ENCODE peak calls at places on chromosomes 6 and 20, in eight cellular contexts. N is CD8-positive, alpha-beta T cell; R is tibial nerve; S is heart right ventricle; F is A549; E is psoas muscle; C is H1; I is stomach. K is an unnamed sample. For H3K4me1, the result is how much of the 10 kb centered on the place peaks cover.

GRCh38 chr6:10687582-10687981 is 6.8 kb downstream of the C6orf52 start:
- DNase-seq in N (no peak), R (no peak), S (no peak), F (no peak), E (no peak), C (no peak), I (no peak), K (no peak)

GRCh38 chr6:5099537-5099936 is 14.4 kb downstream of the PPP1R3G start:
- DNase-seq in N (no peak), R (no peak), S (no peak), F (no peak), E (no peak), C (no peak), I (no peak), K (no peak)

GRCh38 chr6:20038385-20038784 is 173.9 kb downstream of the MBOAT1 start:
- DNase-seq in N (no peak), R (no peak), S (no peak), F (no peak), E (no peak), C (no peak), I (no peak), K (no peak)

GRCh38 chr20:40463171-40463570 is 225.9 kb downstream of the MAFB start:
- DNase-seq in N (no peak), R (no peak), S (no peak), F (no peak), E (no peak), C (no peak), I (no peak), K (no peak)

GRCh38 chr6:117451607-117452164 is 25.9 kb upstream of the ROS1 start:
- DNase-seq in N (no peak), R (no peak), S (no peak), F (no peak), E (no peak), C (no peak), I (no peak), K (no peak)

GRCh38 chr20:13183005-13183404 is 38.1 kb upstream of the ISM1 start:
- DNase-seq in N (no peak), R (no peak), S (no peak), F (no peak), E (no peak), C (no peak), I (no peak), K (no peak)

GRCh38 chr20:57714409-57715267 is 4.8 kb upstream of the PMEPA1 start:
- DNase-seq in N (no peak), R (no peak), S (no peak), F (peak), E (no peak), C (no peak), I (no peak), K (peak)

GRCh38 chr6:40848038-40848437 is 191.0 kb downstream of the UNC5CL start:
- DNase-seq in N (no peak), R (no peak), S (no peak), F (no peak), E (no peak), C (no peak), I (no peak), K (no peak)

GRCh38 chr20:38830356-38830755 is 24.9 kb downstream of the PPP1R16B start:
- DNase-seq in N (no peak), R (no peak), S (no peak), F (no peak), E (no peak), C (no peak), I (no peak), K (no peak)

GRCh38 chr6:89050155-89050554 is 30.4 kb upstream of the PNRC1 start:
- DNase-seq in N (no peak), R (peak), S (peak), F (no peak), E (peak), C (no peak), I (no peak), K (no peak)

GRCh38 chr6:140475086-140475485 is 1100.6 kb upstream of the CITED2 start:
- DNase-seq in N (no peak), R (no peak), S (no peak), F (no peak), E (no peak), C (no peak), I (no peak), K (no peak)

GRCh38 chr6:145294942-145295341 is 440.4 kb downstream of the EPM2A start:
- DNase-seq in N (no peak), R (no peak), S (no peak), F (no peak), E (no peak), C (no peak), I (no peak), K (no peak)

GRCh38 chr6:26550250-26550993 is 12.3 kb downstream of the HMGN4 start:
- DNase-seq in N (no peak), R (no peak), S (peak), F (no peak), E (peak), C (peak), I (peak), K (peak)

GRCh38 chr6:166174031-166174430 is 6.4 kb upstream of the TBXT start:
- DNase-seq in N (no peak), R (no peak), S (no peak), F (no peak), E (no peak), C (no peak), I (no peak), K (no peak)

GRCh38 chr6:157629220-157629619 is 193.8 kb upstream of the SNX9 start:
- DNase-seq in N (no peak), R (no peak), S (no peak), F (no peak), E (no peak), C (no peak), I (no peak), K (no peak)

GRCh38 chr6:106372838-106373501 is 12.5 kb downstream of the CRYBG1 start:
- DNase-seq in N (no peak), R (no peak), S (no peak), F (no peak), E (no peak), C (no peak), I (no peak), K (no peak)

GRCh38 chr20:44083220-44083933 is 103.6 kb downstream of the JPH2 start:
- DNase-seq in N (no peak), R (no peak), S (peak), F (no peak), E (peak), C (no peak), I (no peak), K (no peak)

GRCh38 chr20:1313236-1313964 is 15.5 kb downstream of the SDCBP2 start:
- DNase-seq in N (peak), R (peak), S (peak), F (peak), E (peak), C (no peak), I (peak), K (peak)

GRCh38 chr20:42093542-42094440 is 475.6 kb upstream of the CHD6 start:
- DNase-seq in N (no peak), R (no peak), S (no peak), F (no peak), E (no peak), C (no peak), I (no peak), K (no peak)

GRCh38 chr6:75215291-75215690 is 9.4 kb upstream of the COL12A1 start:
- DNase-seq in N (no peak), R (no peak), S (no peak), F (no peak), E (no peak), C (no peak), I (no peak), K (no peak)

GRCh38 chr6:65182681-65183080 is 524.3 kb downstream of the EYS start:
- DNase-seq in N (no peak), R (no peak), S (no peak), F (no peak), E (no peak), C (no peak), I (no peak), K (no peak)

GRCh38 chr20:30500829-30501440 is 756.5 kb upstream of the DEFB115 start:
- DNase-seq in N (no peak), R (no peak), S (no peak), F (no peak), E (no peak), C (no peak), I (no peak), K (no peak)

GRCh38 chr20:3164763-3165410 is 5.2 kb upstream of the FASTKD5 start:
- DNase-seq in N (no peak), R (no peak), S (no peak), F (no peak), E (no peak), C (no peak), I (no peak), K (no peak)

GRCh38 chr20:5078399-5078958 is 41.3 kb downstream of the PCNA start:
- DNase-seq in N (peak), R (peak), S (peak), F (peak), E (peak), C (no peak), I (peak), K (peak)

GRCh38 chr6:14964486-14964885 is 281.4 kb upstream of the JARID2 start:
- DNase-seq in N (no peak), R (no peak), S (no peak), F (no peak), E (no peak), C (no peak), I (no peak), K (no peak)

GRCh38 chr20:774016-774679 is 5.8 kb upstream of the SLC52A3 start:
- DNase-seq in N (no peak), R (no peak), S (no peak), F (no peak), E (no peak), C (no peak), I (peak), K (no peak)

GRCh38 chr6:44275749-44276648 is 5.7 kb downstream of the TMEM151B start:
- DNase-seq in N (no peak), R (no peak), S (no peak), F (no peak), E (peak), C (no peak), I (no peak), K (peak)

GRCh38 chr6:158131926-158132325 is 36.1 kb downstream of the SERAC1 start:
- DNase-seq in N (no peak), R (no peak), S (no peak), F (peak), E (no peak), C (no peak), I (no peak), K (no peak)

GRCh38 chr20:13259921-13260320 is 38.8 kb downstream of the ISM1 start:
- DNase-seq in N (no peak), R (no peak), S (no peak), F (no peak), E (no peak), C (no peak), I (no peak), K (peak)

GRCh38 chr6:106547961-106548453 is 81.3 kb downstream of the RTN4IP1 start:
- DNase-seq in N (no peak), R (no peak), S (no peak), F (no peak), E (no peak), C (peak), I (no peak), K (no peak)

GRCh38 chr20:61157301-61157700 is 94.8 kb upstream of the CDH4 start:
- DNase-seq in N (no peak), R (no peak), S (no peak), F (no peak), E (no peak), C (no peak), I (no peak), K (no peak)

GRCh38 chr20:50744143-50744792 is 12.9 kb downstream of the PARD6B start:
- DNase-seq in N (no peak), R (no peak), S (peak), F (peak), E (peak), C (no peak), I (peak), K (peak)
- TF ChIP-seq CTCF in N (no peak), R (peak), S (peak), F (peak), E (peak), C (no peak), I (peak), K (peak)

DNA sequence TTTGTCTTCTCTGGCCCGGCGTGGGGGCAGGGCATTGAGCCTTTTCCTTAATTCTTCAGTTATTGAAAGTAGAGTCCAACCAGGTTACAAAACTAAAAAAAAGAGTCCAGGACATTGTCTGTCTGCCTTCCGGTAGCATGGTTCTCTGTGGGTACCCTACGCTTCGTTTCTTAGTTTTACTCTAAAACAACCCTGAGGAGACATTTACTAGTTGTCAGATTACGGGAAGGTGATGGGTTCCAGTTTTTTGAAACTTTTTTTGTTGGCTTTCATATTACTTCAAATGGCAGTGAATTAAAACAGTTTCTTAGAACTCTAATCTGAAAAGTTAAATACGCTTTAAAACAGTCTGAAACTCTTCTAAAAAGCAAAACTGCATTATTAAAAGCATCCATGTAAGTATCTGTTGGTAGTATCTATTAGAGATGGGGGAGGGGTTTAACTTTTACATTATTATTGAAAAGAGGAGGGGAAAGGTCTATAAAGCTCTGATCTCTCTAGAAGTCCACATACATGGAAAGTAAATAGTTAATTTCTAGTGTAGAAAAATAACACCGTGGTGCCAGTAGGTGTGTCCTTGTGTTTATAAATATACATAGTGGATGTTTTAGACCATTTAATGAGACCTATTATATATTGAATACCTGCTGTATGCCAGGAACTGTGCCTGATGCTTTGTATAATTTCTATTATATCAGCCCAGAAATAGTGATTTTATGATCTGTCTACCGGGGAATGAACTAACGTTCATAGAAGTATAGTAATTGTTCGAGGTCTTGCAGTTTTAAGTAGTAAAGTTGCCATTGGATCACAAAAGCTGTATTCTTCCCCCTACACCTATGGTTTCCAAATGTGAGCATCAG is 2.3 kb downstream of the BICRAL start:
- DNase-seq in N (no peak), R (no peak), S (no peak), F (no peak), E (no peak), C (no peak), I (no peak), K (no peak)
- H3K4me1 ChIP-seq in N (half or more), R (half or more), S (under half), F (under half), E (under half), C (under half), I (under half), K (under half)

GRCh38 chr6:154615483-154616025 is 105.1 kb upstream of the CNKSR3 start:
- DNase-seq in N (no peak), R (peak), S (peak), F (peak), E (peak), C (no peak), I (peak), K (peak)
- TF ChIP-seq CTCF in N (no peak), R (no peak), S (no peak), F (no peak), E (no peak), C (peak), I (no peak), K (no peak)

DNA sequence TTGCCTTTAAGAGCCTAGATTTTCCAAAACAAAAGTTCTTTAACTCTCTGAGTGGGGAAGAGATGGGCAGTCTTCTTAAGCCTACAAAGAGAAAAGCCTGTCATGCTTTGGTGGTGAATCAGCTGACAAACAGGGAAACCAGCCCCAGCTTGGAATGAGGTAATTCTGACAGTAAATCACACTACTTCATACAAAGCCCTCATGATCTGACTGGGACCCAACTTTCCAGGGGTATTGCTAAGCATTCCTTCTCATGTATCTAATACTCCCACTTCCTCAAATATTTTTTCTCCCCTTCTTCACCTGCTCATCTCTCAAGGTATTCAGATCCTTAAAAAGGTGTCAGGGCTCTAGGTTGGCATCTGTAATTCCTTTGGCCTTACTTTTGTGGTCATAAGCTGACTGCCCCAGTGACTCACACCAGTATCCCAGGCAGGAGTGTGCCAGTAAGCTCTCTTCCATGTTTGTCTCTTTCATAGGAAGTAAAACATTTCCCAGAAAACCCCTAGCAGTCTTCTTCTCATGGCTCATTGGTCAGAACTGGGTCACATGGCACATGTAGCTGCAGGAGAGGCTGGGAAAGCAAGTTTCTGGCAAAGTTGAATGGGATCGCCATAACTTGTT is 15.0 kb upstream of the TBC1D22B start:
- DNase-seq in N (no peak), R (no peak), S (no peak), F (peak), E (peak), C (no peak), I (no peak), K (peak)
- H3K4me1 ChIP-seq in N (under half), R (half or more), S (under half), F (half or more), E (half or more), C (under half), I (under half), K (under half)

DNA sequence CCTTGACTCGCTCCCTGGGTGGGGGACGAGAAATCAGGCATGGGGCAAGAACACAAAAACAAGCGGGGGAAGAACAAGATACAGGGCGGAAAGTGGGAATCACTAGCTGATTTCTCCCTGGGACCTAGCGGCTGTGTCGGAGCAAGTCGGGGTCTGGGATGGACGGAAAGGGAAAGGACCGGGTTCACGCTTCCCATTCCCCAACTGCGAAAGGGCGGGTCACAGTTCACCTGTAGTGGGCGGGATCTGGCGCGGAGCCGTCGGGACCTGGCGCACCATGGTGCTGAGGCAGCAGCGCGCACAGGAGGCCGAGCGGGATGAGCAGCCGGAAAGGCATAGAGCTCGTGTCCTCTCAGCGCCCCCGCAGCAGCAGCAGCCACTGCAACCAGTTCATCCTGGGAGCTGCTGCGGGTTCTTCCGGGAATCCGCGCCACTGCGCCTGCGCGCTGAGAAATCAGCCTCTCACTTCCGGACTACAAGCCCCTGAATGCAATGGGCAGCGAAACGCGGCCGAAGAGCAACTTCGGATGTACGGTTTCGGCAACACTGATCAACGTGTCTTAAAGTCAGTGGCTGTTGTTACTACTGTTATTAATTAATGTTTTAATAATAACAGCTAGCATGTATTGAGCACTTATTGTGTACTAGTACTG is at the start of gene EDEM2:
- DNase-seq in N (peak), R (peak), S (peak), F (peak), E (peak), C (peak), I (peak), K (peak)
- TF ChIP-seq CTCF in N (no peak), R (no peak), S (no peak), F (peak), E (no peak), C (no peak), I (no peak), K (no peak)

DNA sequence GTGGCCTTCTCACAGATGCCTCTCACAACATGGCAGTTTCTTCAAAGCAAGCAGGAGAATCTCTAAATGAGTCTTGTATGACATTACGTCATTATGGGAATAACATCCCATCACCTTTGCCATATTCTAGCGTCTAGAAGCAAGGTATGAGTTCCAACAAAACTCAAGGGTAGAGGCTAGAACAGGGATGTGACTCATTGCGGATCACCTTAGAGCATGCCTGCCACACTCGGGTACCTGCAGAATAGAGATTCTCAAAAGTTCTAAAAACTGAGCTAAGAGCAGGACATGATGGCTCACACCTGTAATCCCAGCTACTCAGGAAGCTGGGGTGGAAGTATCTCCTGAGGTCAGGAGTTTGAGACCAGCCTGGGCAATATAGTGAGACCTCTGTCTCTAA is 182.8 kb downstream of the SLC16A10 start:
- DNase-seq in N (no peak), R (no peak), S (no peak), F (no peak), E (no peak), C (no peak), I (no peak), K (no peak)
- H3K4me1 ChIP-seq in N (under half), R (under half), S (under half), F (under half), E (under half), C (under half), I (under half), K (under half)

GRCh38 chr6:25469797-25470388 is 182.1 kb upstream of the SCGN start:
- DNase-seq in N (no peak), R (no peak), S (no peak), F (no peak), E (no peak), C (no peak), I (no peak), K (no peak)
- TF ChIP-seq CTCF in N (peak), R (no peak), S (peak), F (no peak), E (no peak), C (no peak), I (peak), K (no peak)